ENCODE peak calls at places on chromosome 20, in six cellular contexts. One of them, this sample, is unnamed.

GRCh38 chr20:62359491-62360121 is 7.5 kb downstream of the LAMA5 start:
- DNase-seq in MM.1S: no peak
- DNase-seq in epithelial cell of esophagus: no peak
- DNase-seq in lower lobe of right lung: peak
- DNase-seq in GM12865: no peak
- DNase-seq in brain microvascular endothelial cell: peak
- DNase-seq in this sample: no peak

GRCh38 chr20:35451295-35451694 is 4.1 kb upstream of the CEP250 start:
- DNase-seq in MM.1S: no peak
- DNase-seq in epithelial cell of esophagus: peak
- DNase-seq in lower lobe of right lung: no peak
- DNase-seq in GM12865: no peak
- DNase-seq in brain microvascular endothelial cell: no peak
- DNase-seq in this sample: no peak

GRCh38 chr20:24102290-24102689 is 113.7 kb upstream of the GGTLC1 start:
- DNase-seq in MM.1S: peak
- DNase-seq in epithelial cell of esophagus: peak
- DNase-seq in lower lobe of right lung: no peak
- DNase-seq in GM12865: peak
- DNase-seq in brain microvascular endothelial cell: peak
- DNase-seq in this sample: no peak

GRCh38 chr20:10935658-10936057 is 261.9 kb upstream of the JAG1 start:
- DNase-seq in MM.1S: no peak
- DNase-seq in epithelial cell of esophagus: no peak
- DNase-seq in lower lobe of right lung: no peak
- DNase-seq in GM12865: no peak
- DNase-seq in brain microvascular endothelial cell: no peak
- DNase-seq in this sample: no peak

GRCh38 chr20:32585011-32585518 is at the start of gene NOL4L:
- DNase-seq in MM.1S: no peak
- DNase-seq in epithelial cell of esophagus: peak
- DNase-seq in lower lobe of right lung: no peak
- DNase-seq in GM12865: peak
- DNase-seq in brain microvascular endothelial cell: no peak
- DNase-seq in this sample: no peak

GRCh38 chr20:17889226-17889625 is 79.4 kb downstream of the SNX5 start:
- DNase-seq in MM.1S: no peak
- DNase-seq in epithelial cell of esophagus: no peak
- DNase-seq in lower lobe of right lung: no peak
- DNase-seq in GM12865: peak
- DNase-seq in brain microvascular endothelial cell: no peak
- DNase-seq in this sample: no peak

GRCh38 chr20:50694379-50695143 is 3.2 kb upstream of the RIPOR3 start:
- DNase-seq in MM.1S: no peak
- DNase-seq in epithelial cell of esophagus: peak
- DNase-seq in lower lobe of right lung: no peak
- DNase-seq in GM12865: no peak
- DNase-seq in brain microvascular endothelial cell: no peak
- DNase-seq in this sample: no peak

GRCh38 chr20:50569864-50570836 is 60.0 kb downstream of the PTPN1 start:
- DNase-seq in MM.1S: peak
- DNase-seq in epithelial cell of esophagus: no peak
- DNase-seq in lower lobe of right lung: no peak
- DNase-seq in GM12865: peak
- DNase-seq in brain microvascular endothelial cell: peak
- DNase-seq in this sample: no peak

GRCh38 chr20:23047738-23048214 is 1.7 kb downstream of the THBD start:
- DNase-seq in MM.1S: no peak
- DNase-seq in epithelial cell of esophagus: peak
- DNase-seq in lower lobe of right lung: peak
- DNase-seq in GM12865: no peak
- DNase-seq in brain microvascular endothelial cell: no peak
- DNase-seq in this sample: no peak

GRCh38 chr20:44702776-44703175 is 12.4 kb upstream of the CCN5 start:
- DNase-seq in MM.1S: no peak
- DNase-seq in epithelial cell of esophagus: no peak
- DNase-seq in lower lobe of right lung: peak
- DNase-seq in GM12865: peak
- DNase-seq in brain microvascular endothelial cell: peak
- DNase-seq in this sample: no peak

GRCh38 chr20:32510120-32510600 is 75.0 kb downstream of the NOL4L start:
- DNase-seq in MM.1S: no peak
- DNase-seq in epithelial cell of esophagus: no peak
- DNase-seq in lower lobe of right lung: no peak
- DNase-seq in GM12865: no peak
- DNase-seq in brain microvascular endothelial cell: no peak
- DNase-seq in this sample: no peak

GRCh38 chr20:34791289-34792020 is 34.0 kb downstream of the NCOA6 start:
- DNase-seq in MM.1S: no peak
- DNase-seq in epithelial cell of esophagus: no peak
- DNase-seq in lower lobe of right lung: no peak
- DNase-seq in GM12865: no peak
- DNase-seq in brain microvascular endothelial cell: no peak
- DNase-seq in this sample: no peak

GRCh38 chr20:45363611-45364492 is 896 bp downstream of the SYS1 start:
- DNase-seq in MM.1S: no peak
- DNase-seq in epithelial cell of esophagus: no peak
- DNase-seq in lower lobe of right lung: no peak
- DNase-seq in GM12865: peak
- DNase-seq in brain microvascular endothelial cell: no peak
- DNase-seq in this sample: no peak

GRCh38 chr20:51583499-51583898 is 41.0 kb upstream of the NFATC2 start:
- DNase-seq in MM.1S: no peak
- DNase-seq in epithelial cell of esophagus: no peak
- DNase-seq in lower lobe of right lung: no peak
- DNase-seq in GM12865: no peak
- DNase-seq in brain microvascular endothelial cell: no peak
- DNase-seq in this sample: no peak

GRCh38 chr20:17059465-17059864 is 167.4 kb upstream of the PCSK2 start:
- DNase-seq in MM.1S: no peak
- DNase-seq in epithelial cell of esophagus: peak
- DNase-seq in lower lobe of right lung: no peak
- DNase-seq in GM12865: no peak
- DNase-seq in brain microvascular endothelial cell: peak
- DNase-seq in this sample: no peak

GRCh38 chr20:38450412-38450975 is 15.4 kb upstream of the SNHG17 start:
- DNase-seq in MM.1S: no peak
- DNase-seq in epithelial cell of esophagus: peak
- DNase-seq in lower lobe of right lung: no peak
- DNase-seq in GM12865: no peak
- DNase-seq in brain microvascular endothelial cell: peak
- DNase-seq in this sample: no peak

GRCh38 chr20:17807670-17808069 is 107.9 kb downstream of the BANF2 start:
- DNase-seq in MM.1S: no peak
- DNase-seq in epithelial cell of esophagus: no peak
- DNase-seq in lower lobe of right lung: no peak
- DNase-seq in GM12865: peak
- DNase-seq in brain microvascular endothelial cell: peak
- DNase-seq in this sample: no peak

GRCh38 chr20:22446613-22447447 is 137.5 kb downstream of the FOXA2 start:
- DNase-seq in MM.1S: no peak
- DNase-seq in epithelial cell of esophagus: peak
- DNase-seq in lower lobe of right lung: peak
- DNase-seq in GM12865: no peak
- DNase-seq in brain microvascular endothelial cell: no peak
- DNase-seq in this sample: no peak

GRCh38 chr20:62647521-62648317 is 5.4 kb downstream of the SLCO4A1 start:
- DNase-seq in MM.1S: no peak
- DNase-seq in epithelial cell of esophagus: no peak
- DNase-seq in lower lobe of right lung: no peak
- DNase-seq in GM12865: no peak
- DNase-seq in brain microvascular endothelial cell: no peak
- DNase-seq in this sample: no peak

GRCh38 chr20:51142448-51142847 is 119.5 kb upstream of the KCNG1 start:
- DNase-seq in MM.1S: no peak
- DNase-seq in epithelial cell of esophagus: peak
- DNase-seq in lower lobe of right lung: no peak
- DNase-seq in GM12865: no peak
- DNase-seq in brain microvascular endothelial cell: no peak
- DNase-seq in this sample: no peak

GRCh38 chr20:45138451-45139300 is 14.4 kb upstream of the WFDC12 start:
- DNase-seq in MM.1S: peak
- DNase-seq in epithelial cell of esophagus: peak
- DNase-seq in lower lobe of right lung: peak
- DNase-seq in GM12865: peak
- DNase-seq in brain microvascular endothelial cell: no peak
- DNase-seq in this sample: peak

GRCh38 chr20:59813948-59814834 is 119.2 kb downstream of the SYCP2 start:
- DNase-seq in MM.1S: no peak
- DNase-seq in epithelial cell of esophagus: no peak
- DNase-seq in lower lobe of right lung: no peak
- DNase-seq in GM12865: no peak
- DNase-seq in brain microvascular endothelial cell: no peak
- DNase-seq in this sample: no peak

GRCh38 chr20:32971703-32972161 is 32.5 kb downstream of the SUN5 start:
- DNase-seq in MM.1S: no peak
- DNase-seq in epithelial cell of esophagus: no peak
- DNase-seq in lower lobe of right lung: no peak
- DNase-seq in GM12865: peak
- DNase-seq in brain microvascular endothelial cell: no peak
- DNase-seq in this sample: no peak

GRCh38 chr20:21767739-21768223 is 62.3 kb downstream of the PAX1 start:
- DNase-seq in MM.1S: peak
- DNase-seq in epithelial cell of esophagus: no peak
- DNase-seq in lower lobe of right lung: peak
- DNase-seq in GM12865: no peak
- DNase-seq in brain microvascular endothelial cell: no peak
- DNase-seq in this sample: no peak

GRCh38 chr20:63223121-63223825 is 7.3 kb upstream of the YTHDF1 start:
- DNase-seq in MM.1S: peak
- DNase-seq in epithelial cell of esophagus: peak
- DNase-seq in lower lobe of right lung: peak
- DNase-seq in GM12865: peak
- DNase-seq in brain microvascular endothelial cell: no peak
- DNase-seq in this sample: no peak

GRCh38 chr20:63064745-63065711 is 58.3 kb upstream of the BHLHE23 start:
- DNase-seq in MM.1S: no peak
- DNase-seq in epithelial cell of esophagus: no peak
- DNase-seq in lower lobe of right lung: peak
- DNase-seq in GM12865: no peak
- DNase-seq in brain microvascular endothelial cell: no peak
- DNase-seq in this sample: no peak

GRCh38 chr20:31260326-31260932 is 3.0 kb downstream of the DEFB115 start:
- DNase-seq in MM.1S: peak
- DNase-seq in epithelial cell of esophagus: peak
- DNase-seq in lower lobe of right lung: no peak
- DNase-seq in GM12865: peak
- DNase-seq in brain microvascular endothelial cell: no peak
- DNase-seq in this sample: no peak

DNA sequence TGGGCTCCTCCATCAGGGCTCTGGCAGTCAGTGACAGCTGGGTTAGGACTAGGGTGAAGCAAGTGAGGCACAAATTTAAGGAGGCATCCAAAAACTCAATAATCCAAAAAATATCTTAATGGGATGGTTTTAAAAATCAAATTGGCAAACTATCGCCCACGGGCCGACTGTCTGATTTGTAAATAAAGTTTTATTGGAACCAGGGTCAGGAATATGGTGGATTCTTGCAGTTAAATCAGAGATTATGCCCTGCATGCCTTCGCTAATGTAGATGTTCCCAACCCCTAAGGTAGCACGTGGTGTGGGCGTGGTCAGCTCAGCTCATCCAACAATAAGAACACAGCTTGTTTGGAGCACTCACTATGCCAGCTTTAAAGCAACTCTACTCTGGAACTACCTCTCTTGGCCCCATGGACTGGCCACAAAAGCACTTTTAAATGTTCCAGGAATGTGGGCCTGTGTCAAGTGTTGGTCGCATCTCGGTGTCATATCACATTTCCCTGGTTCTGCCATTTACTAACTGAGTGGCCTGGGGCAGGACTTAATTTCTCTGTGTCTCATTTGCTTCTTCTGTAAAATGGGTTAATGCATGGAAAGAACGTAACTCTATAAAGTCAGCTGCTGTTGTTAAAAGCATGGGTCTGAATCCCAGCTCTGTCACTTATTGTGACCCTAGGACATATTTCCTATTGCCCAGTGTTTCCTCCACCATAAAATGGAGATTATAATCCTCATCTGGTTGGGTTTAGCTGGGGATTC is 7.0 kb downstream of the TP53RK start:
- DNase-seq in MM.1S: no peak
- DNase-seq in epithelial cell of esophagus: peak
- DNase-seq in lower lobe of right lung: no peak
- DNase-seq in GM12865: no peak
- DNase-seq in brain microvascular endothelial cell: no peak
- DNase-seq in this sample: no peak
- TF ChIP-seq CTCF in MM.1S: no peak
- TF ChIP-seq CTCF in epithelial cell of esophagus: no peak
- TF ChIP-seq CTCF in lower lobe of right lung: no peak
- TF ChIP-seq CTCF in GM12865: no peak
- TF ChIP-seq CTCF in brain microvascular endothelial cell: no peak
- TF ChIP-seq CTCF in this sample: no peak

GRCh38 chr20:53194891-53195290 is 222.7 kb downstream of the TSHZ2 start:
- DNase-seq in MM.1S: no peak
- DNase-seq in epithelial cell of esophagus: no peak
- DNase-seq in lower lobe of right lung: no peak
- DNase-seq in GM12865: no peak
- DNase-seq in brain microvascular endothelial cell: no peak
- DNase-seq in this sample: no peak

GRCh38 chr20:53194310-53194709 is 222.2 kb downstream of the TSHZ2 start:
- DNase-seq in MM.1S: no peak
- DNase-seq in epithelial cell of esophagus: no peak
- DNase-seq in lower lobe of right lung: no peak
- DNase-seq in GM12865: no peak
- DNase-seq in brain microvascular endothelial cell: no peak
- DNase-seq in this sample: no peak

GRCh38 chr20:53201588-53201987 is 229.4 kb downstream of the TSHZ2 start:
- DNase-seq in MM.1S: no peak
- DNase-seq in epithelial cell of esophagus: no peak
- DNase-seq in lower lobe of right lung: no peak
- DNase-seq in GM12865: no peak
- DNase-seq in brain microvascular endothelial cell: no peak
- DNase-seq in this sample: no peak

GRCh38 chr20:53191957-53192356 is 219.8 kb downstream of the TSHZ2 start:
- DNase-seq in MM.1S: no peak
- DNase-seq in epithelial cell of esophagus: no peak
- DNase-seq in lower lobe of right lung: no peak
- DNase-seq in GM12865: no peak
- DNase-seq in brain microvascular endothelial cell: no peak
- DNase-seq in this sample: no peak

GRCh38 chr20:53195882-53196610 is 223.9 kb downstream of the TSHZ2 start:
- DNase-seq in MM.1S: no peak
- DNase-seq in epithelial cell of esophagus: no peak
- DNase-seq in lower lobe of right lung: no peak
- DNase-seq in GM12865: no peak
- DNase-seq in brain microvascular endothelial cell: no peak
- DNase-seq in this sample: no peak
- TF ChIP-seq CTCF in MM.1S: no peak
- TF ChIP-seq CTCF in epithelial cell of esophagus: no peak
- TF ChIP-seq CTCF in lower lobe of right lung: no peak
- TF ChIP-seq CTCF in GM12865: no peak
- TF ChIP-seq CTCF in brain microvascular endothelial cell: no peak
- TF ChIP-seq CTCF in this sample: no peak

GRCh38 chr20:57693670-57694329 is 16.0 kb downstream of the PMEPA1 start:
- DNase-seq in MM.1S: no peak
- DNase-seq in epithelial cell of esophagus: peak
- DNase-seq in lower lobe of right lung: no peak
- DNase-seq in GM12865: no peak
- DNase-seq in brain microvascular endothelial cell: no peak
- DNase-seq in this sample: no peak
- TF ChIP-seq CTCF in MM.1S: no peak
- TF ChIP-seq CTCF in epithelial cell of esophagus: no peak
- TF ChIP-seq CTCF in lower lobe of right lung: no peak
- TF ChIP-seq CTCF in GM12865: no peak
- TF ChIP-seq CTCF in brain microvascular endothelial cell: no peak
- TF ChIP-seq CTCF in this sample: no peak

GRCh38 chr20:5773589-5773988 is 23.4 kb downstream of the SHLD1 start:
- DNase-seq in MM.1S: no peak
- DNase-seq in epithelial cell of esophagus: no peak
- DNase-seq in lower lobe of right lung: no peak
- DNase-seq in GM12865: no peak
- DNase-seq in brain microvascular endothelial cell: no peak
- DNase-seq in this sample: no peak
- TF ChIP-seq CTCF in MM.1S: no peak
- TF ChIP-seq CTCF in epithelial cell of esophagus: no peak
- TF ChIP-seq CTCF in lower lobe of right lung: no peak
- TF ChIP-seq CTCF in GM12865: no peak
- TF ChIP-seq CTCF in brain microvascular endothelial cell: no peak
- TF ChIP-seq CTCF in this sample: no peak